ENCODE peak calls at places on chromosomes 6 and 20, in seven cellular contexts. I is K562, N is HepG2, X is sigmoid colon, V is transverse colon, C is suprapubic skin, E is stomach. H is an unnamed sample.

GRCh38 chr20:55500130-55500529 is 505.2 kb downstream of the CBLN4 start:
- DNase-seq in I (no peak), E (no peak), V (peak), C (no peak), X (no peak), N (no peak), H (no peak)

GRCh38 chr6:148389086-148389485 is 46.4 kb downstream of the SASH1 start:
- DNase-seq in I (no peak), E (no peak), C (no peak), N (no peak), V (no peak), X (no peak), H (no peak)

GRCh38 chr6:141580988-141581387 is 551.7 kb upstream of the GJE1 start:
- DNase-seq in E (no peak), X (no peak), V (no peak), C (no peak), I (no peak), N (no peak), H (no peak)

GRCh38 chr6:135995160-135995898 is 143.8 kb downstream of the PDE7B start:
- DNase-seq in E (no peak), N (no peak), C (no peak), V (no peak), I (no peak), X (no peak), H (no peak)

GRCh38 chr6:25369450-25370086 is 90.4 kb downstream of the CARMIL1 start:
- DNase-seq in C (no peak), I (no peak), X (no peak), N (peak), V (peak), E (peak), H (no peak)

GRCh38 chr6:26272171-26272631 is 92.8 kb upstream of the BTN3A2 start:
- DNase-seq in N (no peak), X (peak), E (peak), I (no peak), C (peak), V (peak), H (peak)

GRCh38 chr20:50187403-50188051 is 3.1 kb upstream of the CEBPB start:
- DNase-seq in N (peak), E (no peak), C (no peak), V (peak), I (peak), X (peak), H (no peak)

GRCh38 chr6:157823523-157824370 is 701 bp downstream of the SNX9 start:
- DNase-seq in X (peak), E (peak), V (peak), I (peak), C (peak), N (peak), H (peak)

GRCh38 chr6:45586216-45587171 is 208.8 kb upstream of the SUPT3H start:
- DNase-seq in I (peak), X (no peak), E (no peak), C (no peak), V (no peak), N (no peak), H (peak)

GRCh38 chr6:90413867-90414266 is 117.2 kb upstream of the BACH2 start:
- DNase-seq in E (no peak), C (no peak), V (peak), N (no peak), I (peak), X (no peak), H (peak)

GRCh38 chr6:169131356-169131755 is 122.3 kb downstream of the THBS2 start:
- DNase-seq in E (no peak), C (no peak), X (no peak), I (no peak), N (no peak), V (no peak), H (no peak)

GRCh38 chr20:45354423-45355208 is 6.4 kb upstream of the SDC4 start:
- DNase-seq in X (no peak), C (no peak), I (no peak), N (no peak), E (no peak), V (no peak), H (no peak)

GRCh38 chr20:61584851-61585250 is 332.8 kb downstream of the CDH4 start:
- DNase-seq in X (no peak), N (no peak), E (no peak), V (no peak), I (peak), C (no peak), H (no peak)

GRCh38 chr6:3410385-3411360 is 46.2 kb downstream of the SLC22A23 start:
- DNase-seq in V (peak), C (no peak), N (peak), E (peak), X (peak), I (peak), H (no peak)

GRCh38 chr6:79671605-79672266 is 40.6 kb downstream of the SH3BGRL2 start:
- DNase-seq in E (peak), N (peak), I (peak), V (peak), X (peak), C (no peak), H (no peak)

GRCh38 chr20:60453847-60454246 is 495.6 kb downstream of the CDH26 start:
- DNase-seq in C (no peak), X (no peak), V (no peak), E (no peak), I (peak), N (no peak), H (peak)

GRCh38 chr6:64062960-64063683 is 427.5 kb downstream of the PHF3 start:
- DNase-seq in N (no peak), X (no peak), I (no peak), C (no peak), V (no peak), E (no peak), H (no peak)

GRCh38 chr6:139533573-139534471 is 159.4 kb upstream of the CITED2 start:
- DNase-seq in V (peak), C (no peak), E (peak), N (no peak), X (no peak), I (peak), H (no peak)

GRCh38 chr6:82680192-82680591 is 316.6 kb downstream of the TPBG start:
- DNase-seq in X (no peak), E (no peak), C (no peak), V (no peak), N (no peak), I (no peak), H (no peak)

GRCh38 chr6:26485401-26485800 is 14.7 kb upstream of the BTN1A1 start:
- DNase-seq in V (no peak), N (no peak), I (no peak), X (no peak), C (no peak), E (no peak), H (no peak)

GRCh38 chr20:63087236-63087871 is 80.6 kb upstream of the BHLHE23 start:
- DNase-seq in I (no peak), V (peak), X (peak), C (peak), N (no peak), E (no peak), H (no peak)

GRCh38 chr20:35823147-35823546 is 51.3 kb downstream of the PHF20 start:
- DNase-seq in E (no peak), I (peak), X (no peak), N (no peak), V (no peak), C (no peak), H (no peak)

GRCh38 chr6:161694995-161695394 is 421.1 kb upstream of the AGPAT4 start:
- DNase-seq in E (no peak), C (no peak), N (peak), V (no peak), I (peak), X (no peak), H (no peak)

GRCh38 chr6:147903321-147903720 is 394.8 kb downstream of the SAMD5 start:
- DNase-seq in N (no peak), X (no peak), C (no peak), I (no peak), V (no peak), E (no peak), H (no peak)

GRCh38 chr20:25360631-25361286 is 29.9 kb downstream of the ABHD12 start:
- DNase-seq in V (no peak), X (no peak), C (no peak), N (no peak), I (peak), E (no peak), H (no peak)

GRCh38 chr6:97292671-97293070 is 9.7 kb upstream of the MMS22L start:
- DNase-seq in V (no peak), I (no peak), C (no peak), N (no peak), E (no peak), X (no peak), H (no peak)

GRCh38 chr6:70060680-70061079 is 194.3 kb downstream of the COL19A1 start:
- DNase-seq in X (no peak), N (no peak), V (no peak), E (no peak), I (no peak), C (no peak), H (no peak)

GRCh38 chr20:52031574-52032303 is 159.8 kb downstream of the ZFP64 start:
- DNase-seq in C (no peak), N (peak), E (no peak), X (no peak), I (no peak), V (peak), H (no peak)

GRCh38 chr6:45569210-45569945 is 191.6 kb upstream of the SUPT3H start:
- DNase-seq in X (no peak), V (no peak), E (no peak), N (no peak), I (no peak), C (no peak), H (peak)

GRCh38 chr6:491233-491632 is 99.7 kb downstream of the IRF4 start:
- DNase-seq in N (no peak), E (no peak), C (no peak), V (no peak), I (no peak), X (no peak), H (no peak)

GRCh38 chr6:134170844-134171243 is 118.4 kb upstream of the SLC2A12 start:
- DNase-seq in E (no peak), I (no peak), X (peak), V (no peak), N (no peak), C (no peak), H (no peak)

GRCh38 chr6:4644962-4645361 is 131.2 kb upstream of the CDYL start:
- DNase-seq in I (no peak), X (no peak), N (no peak), C (no peak), V (peak), E (no peak), H (no peak)

GRCh38 chr20:13061381-13061780 is 52.6 kb downstream of the SPTLC3 start:
- DNase-seq in V (no peak), I (no peak), E (no peak), C (no peak), N (no peak), X (no peak), H (no peak)

DNA sequence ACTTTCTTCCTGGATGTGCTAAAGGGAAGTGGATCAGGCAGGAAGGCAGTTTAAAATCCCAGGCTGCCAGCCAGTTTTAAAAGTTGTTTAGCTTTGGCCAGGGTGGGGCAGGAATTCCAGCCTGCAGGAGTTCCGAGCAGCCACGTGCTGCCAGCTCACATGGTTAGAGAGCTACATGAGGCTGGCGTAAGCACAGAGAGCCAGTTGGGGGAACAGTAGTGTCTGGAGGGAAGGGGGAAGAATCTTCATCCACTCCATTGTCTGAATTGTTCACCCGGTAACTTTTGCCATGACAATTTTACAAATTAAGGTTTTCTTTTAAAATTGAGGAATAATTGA is 12.0 kb downstream of the CDC25B start:
- DNase-seq in V (peak), I (no peak), X (peak), E (peak), N (peak), C (no peak), H (peak)
- TF ChIP-seq EP300 in V (peak), I (no peak), X (no peak), E (peak), N (no peak), C (peak), H (peak)

DNA sequence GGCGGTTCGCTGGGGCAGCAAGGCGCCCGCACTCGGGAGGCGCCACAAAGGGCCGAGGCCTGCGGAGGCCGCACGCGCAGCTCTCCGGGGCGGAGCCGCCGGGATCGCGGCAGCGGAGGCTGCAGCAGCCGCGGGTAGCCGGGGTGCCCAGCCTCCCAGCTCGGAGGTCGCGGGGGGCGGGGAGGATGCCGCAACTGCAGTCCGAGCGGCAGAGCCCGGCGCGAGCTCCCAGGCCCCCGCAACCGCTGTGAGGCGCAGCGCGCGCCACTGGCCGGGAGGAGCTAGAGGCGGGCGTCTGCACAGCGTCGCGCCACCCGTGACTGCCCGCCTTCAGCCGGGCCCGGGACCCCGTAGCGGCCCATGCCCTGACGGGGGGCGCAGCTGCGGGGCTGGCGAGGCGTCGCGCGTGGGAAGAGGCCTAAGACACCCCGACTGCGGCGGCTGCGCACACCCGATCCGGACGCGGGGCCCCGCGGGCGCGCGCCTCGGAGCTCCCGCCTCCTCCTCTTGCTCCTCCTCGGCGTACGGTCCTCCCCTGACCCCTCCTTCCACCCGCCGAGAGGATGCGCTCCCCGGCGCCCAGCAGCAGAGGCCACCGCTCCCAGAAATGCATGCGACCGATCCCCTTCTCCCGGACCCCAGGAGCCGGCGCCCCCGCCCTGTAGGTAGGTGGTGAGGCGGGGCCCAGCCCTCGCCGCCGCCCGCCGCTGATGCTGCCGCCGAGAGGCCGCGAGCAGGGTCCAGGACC is at the start of gene NCOA7:
- DNase-seq in X (peak), I (peak), N (peak), E (peak), C (peak), V (peak), H (peak)
- TF ChIP-seq POLR2AphosphoS5 in X (peak), I (no peak), N (peak), E (peak), C (peak), V (peak), H (peak)

GRCh38 chr6:35730745-35731413 is 6.0 kb upstream of the ARMC12 start:
- DNase-seq in E (no peak), I (no peak), X (no peak), N (no peak), V (no peak), C (no peak), H (no peak)

GRCh38 chr6:35728663-35729348 is 8.0 kb upstream of the ARMC12 start:
- DNase-seq in C (peak), E (peak), X (peak), I (no peak), N (no peak), V (peak), H (peak)

GRCh38 chr6:35729349-35729678 is 7.5 kb upstream of the ARMC12 start:
- DNase-seq in V (no peak), X (no peak), C (no peak), N (no peak), I (no peak), E (no peak), H (no peak)

GRCh38 chr6:35727935-35728662 is 8.7 kb upstream of the ARMC12 start:
- DNase-seq in V (peak), I (peak), C (peak), N (peak), E (peak), X (peak), H (peak)

GRCh38 chr6:35729722-35730121 is 7.1 kb upstream of the ARMC12 start:
- DNase-seq in X (no peak), C (no peak), N (no peak), E (no peak), I (no peak), V (peak), H (no peak)
- H3K27ac ChIP-seq in X (peak), C (peak), N (no peak), E (peak), I (peak), V (peak), H (peak)

GRCh38 chr6:124772733-124773319 is 189.4 kb upstream of the RNF217 start:
- DNase-seq in C (no peak), E (no peak), I (no peak), X (no peak), N (no peak), V (no peak), H (no peak)

GRCh38 chr6:124780621-124781020 is 181.6 kb upstream of the RNF217 start:
- DNase-seq in C (no peak), N (no peak), E (no peak), V (no peak), X (no peak), I (no peak), H (no peak)

GRCh38 chr6:124783344-124783743 is 178.9 kb upstream of the RNF217 start:
- DNase-seq in C (no peak), I (no peak), E (no peak), N (no peak), X (no peak), V (no peak), H (no peak)

GRCh38 chr6:124777834-124778233 is 184.4 kb upstream of the RNF217 start:
- DNase-seq in C (no peak), I (no peak), X (no peak), N (no peak), V (no peak), E (no peak), H (no peak)
- TF ChIP-seq EP300 in C (no peak), I (no peak), X (no peak), N (no peak), V (no peak), E (no peak), H (no peak)